ENCODE peak calls at places on chromosomes 6 and 20, in ten cellular contexts. S is SK-N-SH, B is transverse colon, C is suprapubic skin, E is tibial nerve, I is GM12878, Y is sigmoid colon, T is ovary, F is A549, G is K562. R is an unnamed sample.
A peak's percentile ranks its signal among the peaks of the same experiment; 100 is the strongest.

GRCh38 chr20:23149623-23150279 is 63.6 kb upstream of the CD93 start:
- DNase-seq in E (no peak), Y (no peak), S (no peak), G (no peak), B (no peak), I (no peak), T (no peak), C (no peak), F (no peak), R (peak; percentile 14)

GRCh38 chr20:31594558-31595379 is 10.3 kb upstream of the ID1 start:
- DNase-seq in I (no peak), F (peak; percentile 85), B (peak; percentile 46), S (no peak), E (no peak), C (no peak), T (no peak), G (no peak), Y (no peak), R (peak; percentile 31)

GRCh38 chr6:110105296-110105695 is 74.2 kb downstream of the WASF1 start:
- DNase-seq in S (no peak), Y (no peak), F (no peak), C (no peak), G (no peak), I (no peak), E (no peak), T (no peak), B (no peak), R (no peak)

GRCh38 chr6:154878866-154879491 is 116.1 kb upstream of the TIAM2 start:
- DNase-seq in I (no peak), C (no peak), E (no peak), B (no peak), T (no peak), Y (no peak), F (no peak), G (no peak), S (no peak), R (no peak)

GRCh38 chr6:18022398-18023231 is 35.2 kb upstream of the KIF13A start:
- DNase-seq in I (no peak), G (no peak), Y (no peak), S (no peak), B (no peak), E (no peak), F (peak; percentile 31), T (no peak), C (no peak), R (no peak)

GRCh38 chr6:170006524-170007467 is 255.4 kb downstream of the ERMARD start:
- DNase-seq in Y (peak; percentile 40), C (no peak), E (no peak), F (no peak), B (no peak), G (no peak), T (no peak), I (no peak), S (no peak), R (no peak)

GRCh38 chr6:6315660-6316059 is 4.8 kb downstream of the F13A1 start:
- DNase-seq in B (peak; percentile 41), C (no peak), I (no peak), G (peak; percentile 62), E (peak; percentile 66), S (peak; percentile 52), F (peak; percentile 40), Y (no peak), T (no peak), R (peak; percentile 41)

GRCh38 chr6:33610779-33611421 is 10.2 kb upstream of the ITPR3 start:
- DNase-seq in I (no peak), G (no peak), B (peak; percentile 80), T (no peak), E (no peak), Y (peak; percentile 77), C (no peak), S (peak; percentile 86), F (no peak), R (peak; percentile 78)

GRCh38 chr20:32539817-32540675 is 45.1 kb downstream of the NOL4L start:
- DNase-seq in I (no peak), B (peak; percentile 51), F (no peak), E (no peak), S (peak; percentile 49), C (no peak), G (no peak), Y (no peak), T (no peak), R (peak; percentile 56)

GRCh38 chr6:10237284-10238043 is 177.4 kb downstream of the TFAP2A start:
- DNase-seq in E (no peak), I (no peak), Y (no peak), F (peak; percentile 78), G (no peak), B (peak; percentile 10), T (no peak), S (no peak), C (no peak), R (no peak)

GRCh38 chr6:84026721-84027164 is 6.8 kb upstream of the MRAP2 start:
- DNase-seq in G (no peak), Y (no peak), F (peak; percentile 26), T (no peak), C (no peak), E (no peak), I (no peak), B (peak; percentile 21), S (no peak), R (no peak)

GRCh38 chr20:9617062-9617461 is 102.7 kb downstream of the LAMP5 start:
- DNase-seq in C (no peak), F (peak; percentile 80), G (peak; percentile 38), I (no peak), Y (no peak), S (peak; percentile 52), E (peak; percentile 41), T (peak; percentile 54), B (peak; percentile 56), R (peak; percentile 81)

GRCh38 chr20:41436679-41437078 is 70.1 kb upstream of the EMILIN3 start:
- DNase-seq in C (no peak), E (no peak), G (no peak), T (no peak), S (no peak), B (no peak), Y (no peak), F (no peak), I (no peak), R (no peak)
- TF ChIP-seq EP300 in C (no peak), E (no peak), G (no peak), T (no peak), S (no peak), B (no peak), Y (no peak), F (no peak), I (no peak), R (no peak)

DNA sequence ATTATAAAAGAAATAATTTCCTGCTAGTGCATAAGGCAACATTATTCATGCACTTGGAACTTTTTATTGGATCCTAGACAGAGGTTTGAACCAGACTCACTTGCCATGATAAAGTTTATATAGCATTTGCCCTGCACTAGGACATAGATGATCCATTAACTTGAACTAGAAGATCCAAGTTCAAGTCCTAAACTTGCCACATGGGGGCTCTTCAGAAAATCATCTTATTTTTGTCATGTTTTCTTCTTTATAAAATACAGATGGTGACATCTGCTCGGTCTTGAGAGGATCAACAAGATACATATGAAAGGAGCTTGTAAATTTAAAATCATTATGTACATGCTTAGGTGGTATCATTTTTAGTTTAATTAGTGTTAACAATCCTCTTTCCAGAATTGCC is 94.5 kb downstream of the SIM1 start:
- DNase-seq in Y (no peak), S (no peak), E (no peak), C (no peak), G (peak; percentile 17), B (no peak), T (no peak), F (no peak), I (no peak), R (no peak)
- TF ChIP-seq CTCF in Y (no peak), S (peak; percentile 37), E (no peak), C (no peak), G (no peak), B (no peak), T (no peak), F (peak; percentile 17), I (no peak), R (no peak)

GRCh38 chr20:49567421-49568256 is at the start of gene PTGIS:
- DNase-seq in Y (peak; percentile 66), B (no peak), C (peak; percentile 66), I (no peak), E (no peak), F (no peak), G (no peak), T (peak; percentile 61), S (peak; percentile 87), R (peak; percentile 25)
- H3K4me3 ChIP-seq in Y (peak within 1 kb of the TSS; percentile 66), B (peak within 1 kb of the TSS; percentile 43), C (peak within 1 kb of the TSS; percentile 50), I (no peak within 1 kb of the TSS), E (peak within 1 kb of the TSS; percentile 56), F (no peak within 1 kb of the TSS), G (no peak within 1 kb of the TSS), T (peak within 1 kb of the TSS; percentile 53), S (peak within 1 kb of the TSS; percentile 46), R (peak within 1 kb of the TSS; percentile 50)

DNA sequence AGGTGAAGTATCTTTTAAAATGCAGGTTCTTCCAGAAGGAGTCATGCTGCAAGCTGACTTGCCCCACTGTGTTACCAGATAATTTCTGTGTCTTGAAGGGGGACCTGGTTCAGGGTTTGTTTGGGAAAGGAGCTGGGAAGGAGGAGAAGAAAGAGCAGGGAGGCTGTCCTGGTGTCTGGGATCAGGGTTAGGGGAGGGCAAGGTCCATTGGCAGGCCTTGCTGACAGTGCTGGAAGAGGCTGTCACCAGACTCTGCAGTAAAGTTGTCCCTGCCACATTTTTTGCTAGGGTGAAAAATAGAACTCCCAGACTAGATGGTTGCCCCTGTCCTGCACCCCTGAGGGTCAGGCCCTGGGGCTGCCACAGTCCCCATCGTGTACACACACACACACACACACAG is 14.9 kb downstream of the GLP1R start:
- DNase-seq in C (no peak), B (no peak), F (no peak), Y (no peak), S (no peak), G (no peak), T (no peak), E (no peak), I (no peak), R (no peak)
- TF ChIP-seq EP300 in C (no peak), B (no peak), F (no peak), Y (no peak), S (no peak), G (no peak), T (no peak), E (no peak), I (no peak), R (no peak)

GRCh38 chr6:68575765-68576439 is 59.2 kb upstream of the ADGRB3 start:
- DNase-seq in B (no peak), C (no peak), T (no peak), G (no peak), I (no peak), E (no peak), Y (peak; percentile 59), F (peak; percentile 2), S (no peak), R (no peak)

GRCh38 chr6:68572975-68573374 is 62.1 kb upstream of the ADGRB3 start:
- DNase-seq in Y (no peak), F (no peak), B (no peak), C (no peak), E (no peak), I (no peak), S (no peak), T (no peak), G (no peak), R (no peak)

GRCh38 chr6:68572525-68572924 is 62.6 kb upstream of the ADGRB3 start:
- DNase-seq in C (no peak), T (no peak), F (peak; percentile 47), B (no peak), G (peak; percentile 54), S (peak; percentile 11), I (peak; percentile 3), E (no peak), Y (no peak), R (no peak)
- TF ChIP-seq CTCF in C (no peak), T (no peak), F (no peak), B (no peak), G (peak; percentile 95), S (peak; percentile 46), I (peak; percentile 49), E (no peak), Y (no peak), R (no peak)

GRCh38 chr6:41636803-41637178 is 1.5 kb upstream of the MDFI start:
- DNase-seq in B (peak; percentile 76), I (no peak), F (no peak), T (peak; percentile 34), Y (peak; percentile 69), G (no peak), C (no peak), E (no peak), S (no peak), R (peak; percentile 82)
- H3K4me3 ChIP-seq in B (no peak overlapping the region), I (no peak overlapping the region), F (peak overlapping the region; percentile 39), T (peak overlapping the region; percentile 15), Y (peak overlapping the region; percentile 53), G (no peak overlapping the region), C (peak overlapping the region; percentile 60), E (peak overlapping the region; percentile 61), S (no peak overlapping the region), R (peak overlapping the region; percentile 60)